ENCODE peak calls at places on chromosomes 5 and 9, in ten cellular contexts. D, Z, J, C, Y, V, M, K, L and U are unnamed samples.

GRCh38 chr9:129145316-129145715 is 32.7 kb downstream of the IER5L start:
- DNase-seq in D (no peak), Z (no peak), J (no peak), C (no peak), Y (no peak), V (no peak), M (no peak), K (no peak), L (no peak), U (no peak)

GRCh38 chr5:57499262-57500050 is 16.8 kb upstream of the ACTBL2 start:
- DNase-seq in D (no peak), Z (peak; percentile 57), J (no peak), C (no peak), Y (peak; percentile 56), V (peak; percentile 5), M (no peak), K (peak; percentile 79), L (peak; percentile 49), U (peak; percentile 42)

GRCh38 chr9:124011460-124012301 is at the start of gene LHX2:
- DNase-seq in D (peak; percentile 94), Z (peak; percentile 88), J (no peak), C (peak; percentile 64), Y (peak; percentile 96), V (no peak), M (no peak), K (peak; percentile 20), L (peak; percentile 86), U (peak; percentile 83)

GRCh38 chr9:99809586-99810357 is 11.9 kb upstream of the NR4A3 start:
- DNase-seq in D (no peak), Z (no peak), J (no peak), C (no peak), Y (no peak), V (no peak), M (no peak), K (no peak), L (no peak), U (no peak)

GRCh38 chr9:86253577-86253976 is 5.9 kb downstream of the C9orf153 start:
- DNase-seq in D (no peak), Z (no peak), J (no peak), C (no peak), Y (no peak), V (no peak), M (no peak), K (no peak), L (no peak), U (no peak)

GRCh38 chr5:39138892-39139291 is 64.7 kb upstream of the RICTOR start:
- DNase-seq in D (no peak), Z (peak; percentile 45), J (peak; percentile 86), C (no peak), Y (no peak), V (no peak), M (no peak), K (no peak), L (no peak), U (no peak)

GRCh38 chr9:69097053-69097452 is 61.5 kb downstream of the FXN start:
- DNase-seq in D (no peak), Z (no peak), J (no peak), C (no peak), Y (no peak), V (no peak), M (no peak), K (no peak), L (no peak), U (no peak)

GRCh38 chr9:73869261-73869660 is 627.9 kb upstream of the RORB start:
- DNase-seq in D (no peak), Z (peak; percentile 5), J (peak; percentile 81), C (no peak), Y (no peak), V (peak; percentile 13), M (no peak), K (no peak), L (no peak), U (peak; percentile 23)